ENCODE peak calls at places on chromosomes 5 and 9, in six cellular contexts. One of them, this sample, is unnamed.
A peak's percentile ranks its signal among the peaks of the same experiment; 100 is the strongest.

GRCh38 chr5:61464512-61464911 is 132.5 kb downstream of the ZSWIM6 start:
- DNase-seq in ovary: no peak
- DNase-seq in GM23248: no peak
- DNase-seq in naive thymus-derived CD4-positive, alpha-beta T cell: no peak
- DNase-seq in A549: no peak
- DNase-seq in CD4-positive, CD25-positive, alpha-beta regulatory T cell: no peak
- DNase-seq in this sample: no peak

GRCh38 chr5:101431201-101431600 is 528.1 kb upstream of the ST8SIA4 start:
- DNase-seq in A549: no peak
- DNase-seq in naive thymus-derived CD4-positive, alpha-beta T cell: no peak
- DNase-seq in ovary: no peak
- DNase-seq in CD4-positive, CD25-positive, alpha-beta regulatory T cell: no peak
- DNase-seq in GM23248: no peak
- DNase-seq in this sample: no peak

GRCh38 chr5:170569101-170569500 is 65.3 kb downstream of the KCNIP1 start:
- DNase-seq in A549: no peak
- DNase-seq in ovary: no peak
- DNase-seq in CD4-positive, CD25-positive, alpha-beta regulatory T cell: no peak
- DNase-seq in GM23248: no peak
- DNase-seq in naive thymus-derived CD4-positive, alpha-beta T cell: no peak
- DNase-seq in this sample: no peak

GRCh38 chr9:130421154-130421801 is 23.5 kb upstream of the ASS1 start:
- DNase-seq in A549: no peak
- DNase-seq in GM23248: no peak
- DNase-seq in naive thymus-derived CD4-positive, alpha-beta T cell: no peak
- DNase-seq in CD4-positive, CD25-positive, alpha-beta regulatory T cell: no peak
- DNase-seq in ovary: no peak
- DNase-seq in this sample: no peak

GRCh38 chr5:84378420-84378819 is 6.3 kb downstream of the EDIL3 start:
- DNase-seq in GM23248: peak; percentile 34
- DNase-seq in CD4-positive, CD25-positive, alpha-beta regulatory T cell: no peak
- DNase-seq in ovary: no peak
- DNase-seq in naive thymus-derived CD4-positive, alpha-beta T cell: no peak
- DNase-seq in A549: no peak
- DNase-seq in this sample: no peak

GRCh38 chr5:110288766-110289165 is 437.7 kb downstream of the TMEM232 start:
- DNase-seq in GM23248: peak; percentile 98
- DNase-seq in ovary: no peak
- DNase-seq in A549: no peak
- DNase-seq in naive thymus-derived CD4-positive, alpha-beta T cell: no peak
- DNase-seq in CD4-positive, CD25-positive, alpha-beta regulatory T cell: no peak
- DNase-seq in this sample: no peak

GRCh38 chr5:167870055-167870454 is 421.4 kb upstream of the WWC1 start:
- DNase-seq in naive thymus-derived CD4-positive, alpha-beta T cell: no peak
- DNase-seq in A549: no peak
- DNase-seq in ovary: no peak
- DNase-seq in GM23248: peak; percentile 78
- DNase-seq in CD4-positive, CD25-positive, alpha-beta regulatory T cell: no peak
- DNase-seq in this sample: no peak

GRCh38 chr9:113355197-113355596 is 5.9 kb downstream of the BSPRY start:
- DNase-seq in A549: peak; percentile 50
- DNase-seq in CD4-positive, CD25-positive, alpha-beta regulatory T cell: no peak
- DNase-seq in GM23248: no peak
- DNase-seq in ovary: no peak
- DNase-seq in naive thymus-derived CD4-positive, alpha-beta T cell: no peak
- DNase-seq in this sample: no peak

GRCh38 chr5:169197343-169197742 is 103.6 kb downstream of the SLIT3 start:
- DNase-seq in ovary: no peak
- DNase-seq in A549: peak; percentile 41
- DNase-seq in naive thymus-derived CD4-positive, alpha-beta T cell: no peak
- DNase-seq in GM23248: no peak
- DNase-seq in CD4-positive, CD25-positive, alpha-beta regulatory T cell: no peak
- DNase-seq in this sample: no peak

GRCh38 chr9:129486496-129487306 is 134.2 kb downstream of the C9orf50 start:
- DNase-seq in naive thymus-derived CD4-positive, alpha-beta T cell: no peak
- DNase-seq in A549: peak; percentile 82
- DNase-seq in GM23248: peak; percentile 84
- DNase-seq in CD4-positive, CD25-positive, alpha-beta regulatory T cell: no peak
- DNase-seq in ovary: peak; percentile 75
- DNase-seq in this sample: no peak

GRCh38 chr9:109568568-109569210 is 70.6 kb upstream of the PTPN3 start:
- DNase-seq in ovary: no peak
- DNase-seq in naive thymus-derived CD4-positive, alpha-beta T cell: no peak
- DNase-seq in GM23248: no peak
- DNase-seq in CD4-positive, CD25-positive, alpha-beta regulatory T cell: no peak
- DNase-seq in A549: no peak
- DNase-seq in this sample: no peak

GRCh38 chr9:135087489-135087791 is at the start of gene OLFM1:
- DNase-seq in naive thymus-derived CD4-positive, alpha-beta T cell: no peak
- DNase-seq in ovary: peak; percentile 77
- DNase-seq in GM23248: peak; percentile 90
- DNase-seq in A549: peak; percentile 78
- DNase-seq in CD4-positive, CD25-positive, alpha-beta regulatory T cell: no peak
- DNase-seq in this sample: no peak

GRCh38 chr9:93124793-93125192 is 9.3 kb downstream of the NINJ1 start:
- DNase-seq in naive thymus-derived CD4-positive, alpha-beta T cell: no peak
- DNase-seq in GM23248: no peak
- DNase-seq in ovary: no peak
- DNase-seq in CD4-positive, CD25-positive, alpha-beta regulatory T cell: no peak
- DNase-seq in A549: no peak
- DNase-seq in this sample: peak; percentile 3

GRCh38 chr5:126970517-126971017 is 59.8 kb downstream of the MARCHF3 start:
- DNase-seq in GM23248: peak; percentile 57
- DNase-seq in naive thymus-derived CD4-positive, alpha-beta T cell: no peak
- DNase-seq in A549: no peak
- DNase-seq in ovary: no peak
- DNase-seq in CD4-positive, CD25-positive, alpha-beta regulatory T cell: no peak
- DNase-seq in this sample: no peak

GRCh38 chr9:125262217-125262991 is 778 bp downstream of the GAPVD1 start:
- DNase-seq in A549: no peak
- DNase-seq in naive thymus-derived CD4-positive, alpha-beta T cell: no peak
- DNase-seq in CD4-positive, CD25-positive, alpha-beta regulatory T cell: no peak
- DNase-seq in GM23248: peak; percentile 53
- DNase-seq in ovary: no peak
- DNase-seq in this sample: no peak

GRCh38 chr9:91089405-91090131 is 272.1 kb downstream of the AUH start:
- DNase-seq in naive thymus-derived CD4-positive, alpha-beta T cell: no peak
- DNase-seq in A549: peak; percentile 59
- DNase-seq in ovary: no peak
- DNase-seq in CD4-positive, CD25-positive, alpha-beta regulatory T cell: no peak
- DNase-seq in GM23248: peak; percentile 67
- DNase-seq in this sample: no peak

GRCh38 chr9:25913806-25914205 is 235.6 kb upstream of the TUSC1 start:
- DNase-seq in naive thymus-derived CD4-positive, alpha-beta T cell: no peak
- DNase-seq in ovary: no peak
- DNase-seq in CD4-positive, CD25-positive, alpha-beta regulatory T cell: no peak
- DNase-seq in A549: no peak
- DNase-seq in GM23248: no peak
- DNase-seq in this sample: no peak

GRCh38 chr9:75054373-75055001 is 26.4 kb upstream of the CARNMT1 start:
- DNase-seq in naive thymus-derived CD4-positive, alpha-beta T cell: no peak
- DNase-seq in ovary: no peak
- DNase-seq in CD4-positive, CD25-positive, alpha-beta regulatory T cell: no peak
- DNase-seq in GM23248: peak; percentile 35
- DNase-seq in A549: no peak
- DNase-seq in this sample: no peak

GRCh38 chr5:169933127-169933526 is 47.2 kb downstream of the INSYN2B start:
- DNase-seq in GM23248: no peak
- DNase-seq in A549: no peak
- DNase-seq in CD4-positive, CD25-positive, alpha-beta regulatory T cell: no peak
- DNase-seq in ovary: no peak
- DNase-seq in naive thymus-derived CD4-positive, alpha-beta T cell: no peak
- DNase-seq in this sample: no peak

GRCh38 chr5:11931638-11932037 is 27.4 kb upstream of the CTNND2 start:
- DNase-seq in GM23248: no peak
- DNase-seq in A549: no peak
- DNase-seq in naive thymus-derived CD4-positive, alpha-beta T cell: no peak
- DNase-seq in ovary: no peak
- DNase-seq in CD4-positive, CD25-positive, alpha-beta regulatory T cell: no peak
- DNase-seq in this sample: no peak

GRCh38 chr5:37786855-37787254 is 53.0 kb downstream of the GDNF start:
- DNase-seq in naive thymus-derived CD4-positive, alpha-beta T cell: no peak
- DNase-seq in A549: peak; percentile 24
- DNase-seq in CD4-positive, CD25-positive, alpha-beta regulatory T cell: no peak
- DNase-seq in ovary: no peak
- DNase-seq in GM23248: peak; percentile 93
- DNase-seq in this sample: no peak

GRCh38 chr9:104766025-104766424 is 2.1 kb downstream of the NIPSNAP3B start:
- DNase-seq in ovary: no peak
- DNase-seq in naive thymus-derived CD4-positive, alpha-beta T cell: no peak
- DNase-seq in CD4-positive, CD25-positive, alpha-beta regulatory T cell: no peak
- DNase-seq in GM23248: no peak
- DNase-seq in A549: no peak
- DNase-seq in this sample: no peak

GRCh38 chr5:143649869-143650268 is 162.1 kb upstream of the HMHB1 start:
- DNase-seq in naive thymus-derived CD4-positive, alpha-beta T cell: no peak
- DNase-seq in A549: no peak
- DNase-seq in GM23248: peak; percentile 43
- DNase-seq in ovary: no peak
- DNase-seq in CD4-positive, CD25-positive, alpha-beta regulatory T cell: no peak
- DNase-seq in this sample: no peak
- H3K9me3 ChIP-seq in naive thymus-derived CD4-positive, alpha-beta T cell: no peaks in the 10 kb centered on the region
- H3K9me3 ChIP-seq in A549: peaks cover 14% of the 10 kb centered on the region
- H3K9me3 ChIP-seq in GM23248: no peaks in the 10 kb centered on the region
- H3K9me3 ChIP-seq in ovary: no peaks in the 10 kb centered on the region
- H3K9me3 ChIP-seq in CD4-positive, CD25-positive, alpha-beta regulatory T cell: no peaks in the 10 kb centered on the region
- H3K9me3 ChIP-seq in this sample: no peaks in the 10 kb centered on the region

GRCh38 chr9:35673998-35674361 is 252 bp downstream of the CA9 start:
- DNase-seq in ovary: no peak
- DNase-seq in GM23248: no peak
- DNase-seq in naive thymus-derived CD4-positive, alpha-beta T cell: no peak
- DNase-seq in A549: no peak
- DNase-seq in CD4-positive, CD25-positive, alpha-beta regulatory T cell: no peak
- DNase-seq in this sample: no peak
- H3K9me3 ChIP-seq in ovary: no peaks in the 10 kb centered on the region
- H3K9me3 ChIP-seq in GM23248: no peaks in the 10 kb centered on the region
- H3K9me3 ChIP-seq in naive thymus-derived CD4-positive, alpha-beta T cell: no peaks in the 10 kb centered on the region
- H3K9me3 ChIP-seq in A549: no peaks in the 10 kb centered on the region
- H3K9me3 ChIP-seq in CD4-positive, CD25-positive, alpha-beta regulatory T cell: no peaks in the 10 kb centered on the region
- H3K9me3 ChIP-seq in this sample: no peaks in the 10 kb centered on the region

GRCh38 chr5:141319699-141320098 is 885 bp downstream of the TAF7 start:
- DNase-seq in CD4-positive, CD25-positive, alpha-beta regulatory T cell: no peak
- DNase-seq in A549: no peak
- DNase-seq in GM23248: no peak
- DNase-seq in ovary: no peak
- DNase-seq in naive thymus-derived CD4-positive, alpha-beta T cell: no peak
- DNase-seq in this sample: no peak
- H3K9me3 ChIP-seq in CD4-positive, CD25-positive, alpha-beta regulatory T cell: peaks cover 59% of the 10 kb centered on the region
- H3K9me3 ChIP-seq in A549: peaks cover 81% of the 10 kb centered on the region
- H3K9me3 ChIP-seq in GM23248: peaks cover 7% of the 10 kb centered on the region
- H3K9me3 ChIP-seq in ovary: peaks cover 37% of the 10 kb centered on the region
- H3K9me3 ChIP-seq in naive thymus-derived CD4-positive, alpha-beta T cell: peaks cover 57% of the 10 kb centered on the region
- H3K9me3 ChIP-seq in this sample: peaks cover 30% of the 10 kb centered on the region

GRCh38 chr5:163624466-163624865 is 119.0 kb downstream of the MAT2B start:
- DNase-seq in A549: no peak
- DNase-seq in GM23248: no peak
- DNase-seq in naive thymus-derived CD4-positive, alpha-beta T cell: no peak
- DNase-seq in CD4-positive, CD25-positive, alpha-beta regulatory T cell: no peak
- DNase-seq in ovary: no peak
- DNase-seq in this sample: no peak
- H3K9me3 ChIP-seq in A549: no peaks in the 10 kb centered on the region
- H3K9me3 ChIP-seq in GM23248: no peaks in the 10 kb centered on the region
- H3K9me3 ChIP-seq in naive thymus-derived CD4-positive, alpha-beta T cell: no peaks in the 10 kb centered on the region
- H3K9me3 ChIP-seq in CD4-positive, CD25-positive, alpha-beta regulatory T cell: no peaks in the 10 kb centered on the region
- H3K9me3 ChIP-seq in ovary: no peaks in the 10 kb centered on the region
- H3K9me3 ChIP-seq in this sample: no peaks in the 10 kb centered on the region

DNA sequence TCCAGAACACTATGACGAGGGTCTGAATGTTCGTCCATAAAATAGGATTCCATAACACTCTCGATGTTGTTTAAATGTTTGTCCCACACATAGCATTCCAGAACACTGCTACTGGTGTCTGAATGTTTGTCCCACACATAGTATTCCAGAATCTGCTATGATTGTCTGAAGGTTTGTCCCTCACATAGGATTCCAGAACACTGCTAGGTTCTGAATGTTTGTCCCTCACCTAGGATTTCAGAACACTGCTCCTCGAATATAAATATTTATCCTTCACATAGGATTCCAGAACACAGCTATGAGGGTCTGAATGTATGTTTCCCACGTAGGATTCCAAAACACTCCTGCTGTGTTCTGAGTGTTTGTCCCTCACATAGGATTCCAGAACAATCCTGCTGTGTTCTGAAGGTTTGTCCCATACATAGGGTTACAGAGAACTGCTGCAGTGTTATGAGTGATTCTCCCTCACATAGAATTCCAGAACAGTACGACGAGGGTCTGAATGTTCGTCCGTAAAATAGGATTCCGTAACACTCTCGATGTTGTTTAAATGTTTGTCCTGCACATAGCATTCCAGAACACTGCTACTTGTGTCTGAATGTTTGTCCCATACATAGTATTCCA is 215.3 kb downstream of the FOXD4L6 start:
- DNase-seq in A549: no peak
- DNase-seq in GM23248: no peak
- DNase-seq in CD4-positive, CD25-positive, alpha-beta regulatory T cell: no peak
- DNase-seq in ovary: no peak
- DNase-seq in naive thymus-derived CD4-positive, alpha-beta T cell: no peak
- DNase-seq in this sample: no peak
- H3K9me3 ChIP-seq in A549: peaks cover 80% of the 10 kb centered on the region
- H3K9me3 ChIP-seq in GM23248: peaks cover 4% of the 10 kb centered on the region
- H3K9me3 ChIP-seq in CD4-positive, CD25-positive, alpha-beta regulatory T cell: peaks cover 65% of the 10 kb centered on the region
- H3K9me3 ChIP-seq in ovary: peaks cover 81% of the 10 kb centered on the region
- H3K9me3 ChIP-seq in naive thymus-derived CD4-positive, alpha-beta T cell: peaks cover 80% of the 10 kb centered on the region
- H3K9me3 ChIP-seq in this sample: peaks cover 62% of the 10 kb centered on the region

This sample was measured in T-helper 17 cell.